ENCODE peak calls at places on chromosomes 1 and 21, in six cellular contexts. One of them, this sample, is unnamed.

GRCh38 chr1:43205671-43206070 is 33.5 kb downstream of the CFAP57 start:
- DNase-seq in stomach: no peak
- DNase-seq in brain microvascular endothelial cell: peak; percentile 24
- DNase-seq in left ventricle myocardium inferior: no peak
- DNase-seq in CD4-positive, CD25-positive, alpha-beta regulatory T cell: no peak
- DNase-seq in body of pancreas: no peak
- DNase-seq in this sample: no peak

GRCh38 chr1:201955750-201956143 is 444 bp downstream of the TIMM17A start:
- DNase-seq in stomach: no peak
- DNase-seq in brain microvascular endothelial cell: no peak
- DNase-seq in left ventricle myocardium inferior: no peak
- DNase-seq in CD4-positive, CD25-positive, alpha-beta regulatory T cell: no peak
- DNase-seq in body of pancreas: no peak
- DNase-seq in this sample: no peak

GRCh38 chr1:147618077-147618569 is 52.2 kb downstream of the ACP6 start:
- DNase-seq in stomach: no peak
- DNase-seq in brain microvascular endothelial cell: no peak
- DNase-seq in left ventricle myocardium inferior: no peak
- DNase-seq in CD4-positive, CD25-positive, alpha-beta regulatory T cell: no peak
- DNase-seq in body of pancreas: no peak
- DNase-seq in this sample: no peak

GRCh38 chr21:43203523-43204080 is 34.8 kb downstream of the CRYAA start:
- DNase-seq in stomach: no peak
- DNase-seq in brain microvascular endothelial cell: no peak
- DNase-seq in left ventricle myocardium inferior: no peak
- DNase-seq in CD4-positive, CD25-positive, alpha-beta regulatory T cell: no peak
- DNase-seq in body of pancreas: no peak
- DNase-seq in this sample: peak; percentile 34

GRCh38 chr1:67020304-67020703 is 33.6 kb downstream of the SLC35D1 start:
- DNase-seq in stomach: no peak
- DNase-seq in brain microvascular endothelial cell: peak; percentile 33
- DNase-seq in left ventricle myocardium inferior: no peak
- DNase-seq in CD4-positive, CD25-positive, alpha-beta regulatory T cell: no peak
- DNase-seq in body of pancreas: no peak
- DNase-seq in this sample: no peak

GRCh38 chr1:198681831-198682756 is 43.3 kb downstream of the PTPRC start:
- DNase-seq in stomach: peak; percentile 58
- DNase-seq in brain microvascular endothelial cell: peak; percentile 97
- DNase-seq in left ventricle myocardium inferior: no peak
- DNase-seq in CD4-positive, CD25-positive, alpha-beta regulatory T cell: peak; percentile 93
- DNase-seq in body of pancreas: peak; percentile 80
- DNase-seq in this sample: peak; percentile 68

GRCh38 chr1:9510130-9510529 is 29.1 kb upstream of the SLC25A33 start:
- DNase-seq in stomach: no peak
- DNase-seq in brain microvascular endothelial cell: no peak
- DNase-seq in left ventricle myocardium inferior: no peak
- DNase-seq in CD4-positive, CD25-positive, alpha-beta regulatory T cell: no peak
- DNase-seq in body of pancreas: no peak
- DNase-seq in this sample: no peak

GRCh38 chr1:59892836-59893811 is 33.4 kb downstream of the CYP2J2 start:
- DNase-seq in stomach: no peak
- DNase-seq in brain microvascular endothelial cell: no peak
- DNase-seq in left ventricle myocardium inferior: no peak
- DNase-seq in CD4-positive, CD25-positive, alpha-beta regulatory T cell: no peak
- DNase-seq in body of pancreas: peak; percentile 33
- DNase-seq in this sample: no peak

GRCh38 chr1:167661527-167662436 is 31.8 kb downstream of the RCSD1 start:
- DNase-seq in stomach: no peak
- DNase-seq in brain microvascular endothelial cell: peak; percentile 90
- DNase-seq in left ventricle myocardium inferior: no peak
- DNase-seq in CD4-positive, CD25-positive, alpha-beta regulatory T cell: no peak
- DNase-seq in body of pancreas: no peak
- DNase-seq in this sample: peak; percentile 50

GRCh38 chr1:223417444-223417843 is 24.2 kb downstream of the CCDC185 start:
- DNase-seq in stomach: no peak
- DNase-seq in brain microvascular endothelial cell: no peak
- DNase-seq in left ventricle myocardium inferior: no peak
- DNase-seq in CD4-positive, CD25-positive, alpha-beta regulatory T cell: no peak
- DNase-seq in body of pancreas: no peak
- DNase-seq in this sample: no peak

GRCh38 chr1:61056674-61057439 is 25.5 kb upstream of the NFIA start:
- DNase-seq in stomach: peak; percentile 74
- DNase-seq in brain microvascular endothelial cell: peak; percentile 45
- DNase-seq in left ventricle myocardium inferior: peak; percentile 65
- DNase-seq in CD4-positive, CD25-positive, alpha-beta regulatory T cell: no peak
- DNase-seq in body of pancreas: peak; percentile 83
- DNase-seq in this sample: no peak

GRCh38 chr1:234556245-234556943 is 53.6 kb downstream of the IRF2BP2 start:
- DNase-seq in stomach: no peak
- DNase-seq in brain microvascular endothelial cell: no peak
- DNase-seq in left ventricle myocardium inferior: no peak
- DNase-seq in CD4-positive, CD25-positive, alpha-beta regulatory T cell: no peak
- DNase-seq in body of pancreas: no peak
- DNase-seq in this sample: peak; percentile 19

GRCh38 chr1:8097077-8097799 is 71.1 kb upstream of the ERRFI1 start:
- DNase-seq in stomach: no peak
- DNase-seq in brain microvascular endothelial cell: peak; percentile 91
- DNase-seq in left ventricle myocardium inferior: no peak
- DNase-seq in CD4-positive, CD25-positive, alpha-beta regulatory T cell: peak; percentile 43
- DNase-seq in body of pancreas: no peak
- DNase-seq in this sample: peak; percentile 74

GRCh38 chr1:235567812-235568444 is 63.7 kb upstream of the B3GALNT2 start:
- DNase-seq in stomach: no peak
- DNase-seq in brain microvascular endothelial cell: no peak
- DNase-seq in left ventricle myocardium inferior: no peak
- DNase-seq in CD4-positive, CD25-positive, alpha-beta regulatory T cell: no peak
- DNase-seq in body of pancreas: peak; percentile 31
- DNase-seq in this sample: no peak

GRCh38 chr1:89603651-89604413 is 29.1 kb upstream of the LRRC8C start:
- DNase-seq in stomach: no peak
- DNase-seq in brain microvascular endothelial cell: no peak
- DNase-seq in left ventricle myocardium inferior: no peak
- DNase-seq in CD4-positive, CD25-positive, alpha-beta regulatory T cell: no peak
- DNase-seq in body of pancreas: no peak
- DNase-seq in this sample: no peak

GRCh38 chr21:34243562-34243961 is 120.2 kb upstream of the KCNE2 start:
- DNase-seq in stomach: peak; percentile 27
- DNase-seq in brain microvascular endothelial cell: no peak
- DNase-seq in left ventricle myocardium inferior: no peak
- DNase-seq in CD4-positive, CD25-positive, alpha-beta regulatory T cell: peak; percentile 3
- DNase-seq in body of pancreas: peak; percentile 40
- DNase-seq in this sample: no peak

GRCh38 chr1:67588186-67588865 is 96.7 kb upstream of the GADD45A start:
- DNase-seq in stomach: no peak
- DNase-seq in brain microvascular endothelial cell: no peak
- DNase-seq in left ventricle myocardium inferior: no peak
- DNase-seq in CD4-positive, CD25-positive, alpha-beta regulatory T cell: no peak
- DNase-seq in body of pancreas: no peak
- DNase-seq in this sample: no peak

GRCh38 chr21:43322805-43323204 is 104.1 kb downstream of the SIK1 start:
- DNase-seq in stomach: no peak
- DNase-seq in brain microvascular endothelial cell: no peak
- DNase-seq in left ventricle myocardium inferior: no peak
- DNase-seq in CD4-positive, CD25-positive, alpha-beta regulatory T cell: no peak
- DNase-seq in body of pancreas: no peak
- DNase-seq in this sample: no peak

GRCh38 chr1:86429830-86430229 is 5.9 kb downstream of the CLCA2 start:
- DNase-seq in stomach: no peak
- DNase-seq in brain microvascular endothelial cell: peak; percentile 89
- DNase-seq in left ventricle myocardium inferior: no peak
- DNase-seq in CD4-positive, CD25-positive, alpha-beta regulatory T cell: no peak
- DNase-seq in body of pancreas: peak; percentile 60
- DNase-seq in this sample: peak; percentile 18

GRCh38 chr1:183719976-183720497 is 66.9 kb upstream of the APOBEC4 start:
- DNase-seq in stomach: no peak
- DNase-seq in brain microvascular endothelial cell: no peak
- DNase-seq in left ventricle myocardium inferior: no peak
- DNase-seq in CD4-positive, CD25-positive, alpha-beta regulatory T cell: no peak
- DNase-seq in body of pancreas: no peak
- DNase-seq in this sample: no peak

GRCh38 chr1:234851450-234852438 is 241.8 kb upstream of the IRF2BP2 start:
- DNase-seq in stomach: no peak
- DNase-seq in brain microvascular endothelial cell: peak; percentile 33
- DNase-seq in left ventricle myocardium inferior: no peak
- DNase-seq in CD4-positive, CD25-positive, alpha-beta regulatory T cell: no peak
- DNase-seq in body of pancreas: peak; percentile 44
- DNase-seq in this sample: peak; percentile 94

GRCh38 chr21:35485364-35485763 is 436.3 kb upstream of the RUNX1 start:
- DNase-seq in stomach: no peak
- DNase-seq in brain microvascular endothelial cell: no peak
- DNase-seq in left ventricle myocardium inferior: no peak
- DNase-seq in CD4-positive, CD25-positive, alpha-beta regulatory T cell: no peak
- DNase-seq in body of pancreas: no peak
- DNase-seq in this sample: no peak

GRCh38 chr1:39623053-39623452 is 16.4 kb downstream of the HEYL start:
- DNase-seq in stomach: no peak
- DNase-seq in brain microvascular endothelial cell: no peak
- DNase-seq in left ventricle myocardium inferior: peak; percentile 79
- DNase-seq in CD4-positive, CD25-positive, alpha-beta regulatory T cell: no peak
- DNase-seq in body of pancreas: peak; percentile 69
- DNase-seq in this sample: no peak
- H3K27me3 ChIP-seq in stomach: peaks cover 6% of the 10 kb centered on the region
- H3K27me3 ChIP-seq in brain microvascular endothelial cell: no peaks in the 10 kb centered on the region
- H3K27me3 ChIP-seq in left ventricle myocardium inferior: no peaks in the 10 kb centered on the region
- H3K27me3 ChIP-seq in CD4-positive, CD25-positive, alpha-beta regulatory T cell: peaks cover 1% of the 10 kb centered on the region
- H3K27me3 ChIP-seq in body of pancreas: no peaks in the 10 kb centered on the region
- H3K27me3 ChIP-seq in this sample: no peaks in the 10 kb centered on the region

GRCh38 chr1:156841289-156841855 is 17.5 kb downstream of the INSRR start:
- DNase-seq in stomach: no peak
- DNase-seq in brain microvascular endothelial cell: no peak
- DNase-seq in left ventricle myocardium inferior: no peak
- DNase-seq in CD4-positive, CD25-positive, alpha-beta regulatory T cell: no peak
- DNase-seq in body of pancreas: no peak
- DNase-seq in this sample: no peak

GRCh38 chr1:156838972-156839371 is 19.9 kb downstream of the INSRR start:
- DNase-seq in stomach: peak; percentile 28
- DNase-seq in brain microvascular endothelial cell: no peak
- DNase-seq in left ventricle myocardium inferior: no peak
- DNase-seq in CD4-positive, CD25-positive, alpha-beta regulatory T cell: peak; percentile 55
- DNase-seq in body of pancreas: peak; percentile 20
- DNase-seq in this sample: peak; percentile 34

GRCh38 chr1:156840880-156841279 is 18.0 kb downstream of the INSRR start:
- DNase-seq in stomach: no peak
- DNase-seq in brain microvascular endothelial cell: no peak
- DNase-seq in left ventricle myocardium inferior: no peak
- DNase-seq in CD4-positive, CD25-positive, alpha-beta regulatory T cell: no peak
- DNase-seq in body of pancreas: no peak
- DNase-seq in this sample: no peak

GRCh38 chr1:156839426-156840109 is 19.3 kb downstream of the INSRR start:
- DNase-seq in stomach: no peak
- DNase-seq in brain microvascular endothelial cell: no peak
- DNase-seq in left ventricle myocardium inferior: no peak
- DNase-seq in CD4-positive, CD25-positive, alpha-beta regulatory T cell: no peak
- DNase-seq in body of pancreas: no peak
- DNase-seq in this sample: no peak

GRCh38 chr1:156840186-156840585 is 18.7 kb downstream of the INSRR start:
- DNase-seq in stomach: no peak
- DNase-seq in brain microvascular endothelial cell: no peak
- DNase-seq in left ventricle myocardium inferior: no peak
- DNase-seq in CD4-positive, CD25-positive, alpha-beta regulatory T cell: no peak
- DNase-seq in body of pancreas: no peak
- DNase-seq in this sample: no peak
- H3K27me3 ChIP-seq in stomach: peaks cover 97% of the 10 kb centered on the region
- H3K27me3 ChIP-seq in brain microvascular endothelial cell: peaks cover 26% of the 10 kb centered on the region
- H3K27me3 ChIP-seq in left ventricle myocardium inferior: peaks cover 96% of the 10 kb centered on the region
- H3K27me3 ChIP-seq in CD4-positive, CD25-positive, alpha-beta regulatory T cell: peaks cover 9% of the 10 kb centered on the region
- H3K27me3 ChIP-seq in body of pancreas: no peaks in the 10 kb centered on the region
- H3K27me3 ChIP-seq in this sample: peaks cover 11% of the 10 kb centered on the region

GRCh38 chr1:44558883-44559282 is 115.4 kb downstream of the TMEM53 start:
- DNase-seq in stomach: no peak
- DNase-seq in brain microvascular endothelial cell: no peak
- DNase-seq in left ventricle myocardium inferior: no peak
- DNase-seq in CD4-positive, CD25-positive, alpha-beta regulatory T cell: no peak
- DNase-seq in body of pancreas: no peak
- DNase-seq in this sample: no peak

GRCh38 chr1:44554706-44555105 is 119.6 kb downstream of the TMEM53 start:
- DNase-seq in stomach: no peak
- DNase-seq in brain microvascular endothelial cell: no peak
- DNase-seq in left ventricle myocardium inferior: no peak
- DNase-seq in CD4-positive, CD25-positive, alpha-beta regulatory T cell: no peak
- DNase-seq in body of pancreas: no peak
- DNase-seq in this sample: no peak

GRCh38 chr1:44559913-44560312 is 114.4 kb downstream of the TMEM53 start:
- DNase-seq in stomach: no peak
- DNase-seq in brain microvascular endothelial cell: no peak
- DNase-seq in left ventricle myocardium inferior: no peak
- DNase-seq in CD4-positive, CD25-positive, alpha-beta regulatory T cell: no peak
- DNase-seq in body of pancreas: no peak
- DNase-seq in this sample: no peak

GRCh38 chr1:44557756-44558155 is 116.5 kb downstream of the TMEM53 start:
- DNase-seq in stomach: no peak
- DNase-seq in brain microvascular endothelial cell: no peak
- DNase-seq in left ventricle myocardium inferior: no peak
- DNase-seq in CD4-positive, CD25-positive, alpha-beta regulatory T cell: no peak
- DNase-seq in body of pancreas: no peak
- DNase-seq in this sample: no peak

GRCh38 chr1:44559361-44559760 is 114.9 kb downstream of the TMEM53 start:
- DNase-seq in stomach: no peak
- DNase-seq in brain microvascular endothelial cell: no peak
- DNase-seq in left ventricle myocardium inferior: no peak
- DNase-seq in CD4-positive, CD25-positive, alpha-beta regulatory T cell: no peak
- DNase-seq in body of pancreas: no peak
- DNase-seq in this sample: no peak
- H3K27me3 ChIP-seq in stomach: peaks cover 14% of the 10 kb centered on the region
- H3K27me3 ChIP-seq in brain microvascular endothelial cell: peaks cover 8% of the 10 kb centered on the region
- H3K27me3 ChIP-seq in left ventricle myocardium inferior: peaks cover 64% of the 10 kb centered on the region
- H3K27me3 ChIP-seq in CD4-positive, CD25-positive, alpha-beta regulatory T cell: no peaks in the 10 kb centered on the region
- H3K27me3 ChIP-seq in body of pancreas: no peaks in the 10 kb centered on the region
- H3K27me3 ChIP-seq in this sample: peaks cover 9% of the 10 kb centered on the region

DNA sequence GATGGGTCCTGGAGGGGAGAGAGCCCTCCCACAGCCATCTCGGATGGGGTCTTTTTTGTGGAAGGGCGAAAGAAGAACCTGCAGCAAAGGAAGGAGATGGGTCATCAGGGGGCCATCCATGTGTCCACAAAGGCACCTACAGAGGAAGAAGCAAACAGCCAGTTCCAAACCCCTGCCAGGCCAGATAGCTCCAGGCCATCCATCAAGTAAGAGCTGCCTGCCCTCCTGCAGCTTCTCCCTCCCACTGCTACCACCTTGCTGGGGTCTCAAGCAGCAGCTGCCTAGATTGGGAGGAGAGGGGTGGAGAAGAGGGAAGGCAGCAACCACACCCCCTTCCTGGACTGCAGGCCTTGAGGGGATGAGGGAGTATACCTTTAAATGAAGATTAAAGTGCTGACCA is 4.5 kb downstream of the FCAMR start:
- DNase-seq in stomach: no peak
- DNase-seq in brain microvascular endothelial cell: no peak
- DNase-seq in left ventricle myocardium inferior: no peak
- DNase-seq in CD4-positive, CD25-positive, alpha-beta regulatory T cell: no peak
- DNase-seq in body of pancreas: no peak
- DNase-seq in this sample: no peak
- H3K27me3 ChIP-seq in stomach: peaks cover 15% of the 10 kb centered on the region
- H3K27me3 ChIP-seq in brain microvascular endothelial cell: peaks cover 3% of the 10 kb centered on the region
- H3K27me3 ChIP-seq in left ventricle myocardium inferior: peaks cover 29% of the 10 kb centered on the region
- H3K27me3 ChIP-seq in CD4-positive, CD25-positive, alpha-beta regulatory T cell: peaks cover 3% of the 10 kb centered on the region
- H3K27me3 ChIP-seq in body of pancreas: no peaks in the 10 kb centered on the region
- H3K27me3 ChIP-seq in this sample: no peaks in the 10 kb centered on the region

This sample was measured in SJSA1.